ENCODE peak calls at places on chromosome 22, in four cellular contexts. U, H, D and G are unnamed samples.

GRCh38 chr22:43481528-43482309 is 69.9 kb downstream of the MPPED1 start:
- DNase-seq in U (no peak), H (no peak), D (no peak), G (no peak)

GRCh38 chr22:35524966-35525686 is 15.5 kb upstream of the RASD2 start:
- DNase-seq in U (no peak), H (no peak), D (no peak), G (no peak)

GRCh38 chr22:32733900-32734299 is 67.6 kb upstream of the TIMP3 start:
- DNase-seq in H (no peak), U (no peak), D (no peak), G (no peak)

GRCh38 chr22:21764038-21764804 is 28.6 kb upstream of the YPEL1 start:
- DNase-seq in H (no peak), D (no peak), U (peak; percentile 28), G (no peak)

GRCh38 chr22:42959472-42960145 is 55.3 kb downstream of the PACSIN2 start:
- DNase-seq in U (no peak), H (peak; percentile 95), D (no peak), G (no peak)

GRCh38 chr22:42893366-42894150 is 36.5 kb upstream of the ARFGAP3 start:
- DNase-seq in H (no peak), U (no peak), D (no peak), G (no peak)

GRCh38 chr22:31628969-31629723 is 32.9 kb downstream of the PISD start:
- DNase-seq in D (no peak), U (no peak), H (no peak), G (no peak)

GRCh38 chr22:36528336-36528735 is 630 bp downstream of the EIF3D start:
- DNase-seq in H (peak; percentile 24), U (no peak), D (no peak), G (no peak)

GRCh38 chr22:42895087-42895486 is 38.0 kb upstream of the ARFGAP3 start:
- DNase-seq in H (no peak), D (no peak), U (peak; percentile 26), G (no peak)

GRCh38 chr22:26556904-26557303 is 33.0 kb downstream of the TPST2 start:
- DNase-seq in D (no peak), U (no peak), H (no peak), G (no peak)

GRCh38 chr22:32824531-32825315 is 23.2 kb downstream of the TIMP3 start:
- DNase-seq in H (no peak), D (no peak), U (no peak), G (no peak)

GRCh38 chr22:50340157-50340879 is 2.8 kb upstream of the PPP6R2 start:
- DNase-seq in H (peak; percentile 16), D (no peak), U (peak; percentile 32), G (no peak)

GRCh38 chr22:25364281-25364680 is 144.8 kb downstream of the CRYBB2 start:
- DNase-seq in D (no peak), U (no peak), H (no peak), G (no peak)

GRCh38 chr22:32103648-32104326 is 55.3 kb downstream of the C22orf42 start:
- DNase-seq in H (peak; percentile 21), U (no peak), D (no peak), G (no peak)

GRCh38 chr22:19103881-19104821 is 18.1 kb downstream of the DGCR2 start:
- DNase-seq in D (no peak), H (no peak), U (no peak), G (no peak)

GRCh38 chr22:42920101-42920820 is 63.2 kb upstream of the ARFGAP3 start:
- DNase-seq in U (no peak), H (peak; percentile 44), D (no peak), G (no peak)

GRCh38 chr22:37967147-37967546 is 13.6 kb downstream of the POLR2F start:
- DNase-seq in D (no peak), U (no peak), H (peak; percentile 26), G (no peak)

GRCh38 chr22:18994780-18995711 is 59.0 kb upstream of the PRODH start:
- DNase-seq in U (no peak), H (no peak), D (peak; percentile 75), G (no peak)

GRCh38 chr22:22812031-22812905 is 75.3 kb upstream of the IGLL5 start:
- DNase-seq in D (peak; percentile 69), H (no peak), U (no peak), G (no peak)

GRCh38 chr22:31973739-31974138 is 29.4 kb downstream of the YWHAH start:
- DNase-seq in D (no peak), U (no peak), H (no peak), G (no peak)

GRCh38 chr22:38504731-38505594 is 1.1 kb downstream of the DDX17 start:
- DNase-seq in H (peak; percentile 45), U (peak; percentile 55), D (no peak), G (peak; percentile 40)

GRCh38 chr22:33561149-33561807 is 359.0 kb downstream of the LARGE1 start:
- DNase-seq in D (no peak), U (no peak), H (no peak), G (no peak)

GRCh38 chr22:41739576-41739975 is 40.3 kb downstream of the MEI1 start:
- DNase-seq in D (no peak), U (no peak), H (no peak), G (no peak)

GRCh38 chr22:27761652-27762051 is 39.9 kb downstream of the MN1 start:
- DNase-seq in H (no peak), D (no peak), U (no peak), G (no peak)

GRCh38 chr22:42332089-42332488 is 61.6 kb upstream of the TCF20 start:
- DNase-seq in U (no peak), H (no peak), D (no peak), G (no peak)

GRCh38 chr22:23755711-23756110 is 1.5 kb upstream of the VPREB3 start:
- DNase-seq in D (no peak), H (no peak), U (no peak), G (no peak)

GRCh38 chr22:47062126-47062525 is 299.7 kb downstream of the TBC1D22A start:
- DNase-seq in H (no peak), U (no peak), D (no peak), G (no peak)

GRCh38 chr22:32307617-32308016 is 50.0 kb upstream of the RFPL3 start:
- DNase-seq in H (no peak), U (no peak), D (no peak), G (no peak)

GRCh38 chr22:36963302-36963701 is 49.9 kb downstream of the CSF2RB start:
- DNase-seq in D (no peak), H (no peak), U (no peak), G (no peak)

GRCh38 chr22:32623943-32624342 is 149.3 kb downstream of the FBXO7 start:
- DNase-seq in U (no peak), D (no peak), H (peak; percentile 79), G (no peak)

GRCh38 chr22:38243007-38243775 is 29.6 kb downstream of the TMEM184B start:
- DNase-seq in H (peak; percentile 57), D (no peak), U (no peak), G (no peak)

GRCh38 chr22:38069372-38070249 is 12.4 kb downstream of the PICK1 start:
- DNase-seq in U (no peak), H (peak; percentile 31), D (no peak), G (no peak)

GRCh38 chr22:33111491-33111890 is 53.3 kb upstream of the SYN3 start:
- DNase-seq in H (no peak), U (no peak), D (no peak), G (no peak)

GRCh38 chr22:22605074-22605404 is 39.4 kb upstream of the GGTLC2 start:
- DNase-seq in D (no peak), H (no peak), U (no peak), G (no peak)

GRCh38 chr22:46763051-46763705 is 728 bp downstream of the TBC1D22A start:
- DNase-seq in D (no peak), U (peak; percentile 54), H (peak; percentile 31), G (peak; percentile 62)

GRCh38 chr22:38850941-38851849 is 7.4 kb upstream of the NPTXR start:
- DNase-seq in D (no peak), U (no peak), H (peak; percentile 60), G (no peak)

GRCh38 chr22:23787910-23788309 is 1.1 kb downstream of the SMARCB1 start:
- DNase-seq in H (no peak), D (no peak), U (no peak), G (no peak)

GRCh38 chr22:43066844-43067385 is 22.3 kb downstream of the TTLL1 start:
- DNase-seq in H (peak; percentile 29), U (no peak), D (no peak), G (no peak)

GRCh38 chr22:30453731-30454510 is 17.9 kb downstream of the SEC14L3 start:
- DNase-seq in H (peak; percentile 35), D (no peak), U (no peak), G (no peak)
- TF ChIP-seq CTCF in H (no peak), D (no peak), U (no peak), G (no peak)

GRCh38 chr22:30079952-30080533 is at the start of gene HORMAD2:
- DNase-seq in H (peak; percentile 33), U (no peak), D (no peak), G (peak; percentile 22)
- TF ChIP-seq CTCF in H (no peak), U (no peak), D (no peak), G (no peak)

GRCh38 chr22:48320048-48320655 is 1507.5 kb downstream of the BRD1 start:
- DNase-seq in D (no peak), U (no peak), H (no peak), G (no peak)

GRCh38 chr22:48316876-48317250 is 1510.8 kb downstream of the BRD1 start:
- DNase-seq in D (no peak), U (no peak), H (no peak), G (no peak)

GRCh38 chr22:48319321-48320047 is 1508.2 kb downstream of the BRD1 start:
- DNase-seq in U (no peak), H (no peak), D (no peak), G (no peak)

GRCh38 chr22:48318173-48318572 is 1509.5 kb downstream of the BRD1 start:
- DNase-seq in U (no peak), D (no peak), H (no peak), G (no peak)

DNA sequence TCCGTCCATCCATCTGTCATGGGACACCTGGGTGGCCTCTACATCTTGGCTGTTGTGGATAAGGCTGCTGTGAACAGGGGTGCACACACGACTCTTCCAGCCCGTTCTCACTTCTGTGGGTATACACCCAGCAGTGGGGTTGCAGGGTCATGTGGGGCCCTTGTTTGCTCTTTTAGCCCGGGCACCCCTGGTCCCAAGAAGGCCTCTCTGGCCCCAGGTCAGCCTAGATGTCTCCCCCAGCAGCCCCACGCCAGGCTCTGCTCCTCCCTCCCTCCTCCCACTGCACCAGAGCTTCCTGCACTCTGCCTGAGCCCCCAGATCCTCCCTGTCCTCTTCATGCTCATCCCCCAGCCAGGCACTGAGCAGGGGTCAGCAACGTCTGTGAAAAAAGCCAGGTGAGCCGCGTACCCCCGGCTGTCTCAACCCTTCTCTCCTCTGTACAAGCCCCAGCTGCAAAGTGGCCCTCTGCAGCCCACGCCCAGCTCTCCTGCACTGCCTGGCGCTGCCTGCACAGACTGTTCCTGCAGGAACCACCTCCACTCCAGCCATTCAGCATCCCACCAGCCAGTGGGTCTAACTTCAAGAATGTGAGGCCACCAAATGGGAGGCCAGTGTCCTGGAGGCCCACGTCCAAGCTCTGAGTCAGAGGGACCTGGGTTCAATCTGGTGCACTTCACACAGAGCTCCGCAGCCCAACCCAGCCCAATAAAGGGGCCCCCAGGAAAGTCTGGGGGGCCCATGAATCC is 1508.9 kb downstream of the BRD1 start:
- DNase-seq in H (no peak), U (no peak), D (no peak), G (no peak)
- TF ChIP-seq CTCF in H (no peak), U (no peak), D (no peak), G (no peak)

DNA sequence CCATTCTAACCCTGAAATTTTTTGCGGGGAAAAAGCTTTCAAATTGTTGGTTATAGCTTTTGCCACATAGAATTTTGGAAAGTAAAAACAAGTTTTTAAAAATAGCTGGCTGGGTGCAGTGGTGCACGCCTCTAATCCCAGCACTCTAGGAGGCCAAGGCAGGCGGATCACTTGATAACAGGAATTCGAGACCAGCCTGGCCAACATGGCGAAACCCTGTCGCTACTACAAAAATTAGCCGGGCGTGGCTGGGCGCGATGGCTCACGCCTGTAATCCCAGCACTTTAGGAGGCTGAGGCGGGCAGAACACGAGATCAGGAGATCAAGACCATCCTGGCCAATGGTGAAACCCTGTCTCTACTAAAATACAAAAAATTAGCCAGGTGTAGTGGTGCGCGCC is 54.9 kb downstream of the TNRC6B start:
- DNase-seq in H (no peak), U (no peak), D (no peak), G (no peak)
- TF ChIP-seq CTCF in H (no peak), U (no peak), D (no peak), G (no peak)